ENCODE peak calls at places on chromosome X, in seven cellular contexts. W, O, B, A, N, F and K are unnamed samples.

GRCh38 chrX:39409246-39409917 is 608.1 kb downstream of the MID1IP1 start:
- DNase-seq in A (no peak), W (peak), O (no peak), F (no peak), N (no peak), B (no peak), K (no peak)

GRCh38 chrX:30735839-30736238 is 82.6 kb downstream of the GK start:
- DNase-seq in A (no peak), O (no peak), N (peak), B (peak), W (peak), F (no peak), K (peak)

GRCh38 chrX:51834076-51834475 is 59.3 kb upstream of the MAGED1 start:
- DNase-seq in O (no peak), W (no peak), N (no peak), B (no peak), A (no peak), F (no peak), K (no peak)

GRCh38 chrX:109952050-109952449 is 50.9 kb upstream of the TMEM164 start:
- DNase-seq in F (no peak), B (peak), O (no peak), N (no peak), A (no peak), W (no peak), K (no peak)

GRCh38 chrX:633043-633654 is 2.6 kb downstream of the SHOX start:
- DNase-seq in F (no peak), N (no peak), B (no peak), O (no peak), W (no peak), A (no peak), K (no peak)

GRCh38 chrX:152138388-152138784 is at the start of gene MAGEA10:
- DNase-seq in B (no peak), O (no peak), N (no peak), A (no peak), F (no peak), W (no peak), K (no peak)

GRCh38 chrX:103626855-103627254 is 1.9 kb upstream of the TCEAL1 start:
- DNase-seq in F (no peak), W (peak), N (no peak), A (no peak), B (no peak), O (no peak), K (no peak)

GRCh38 chrX:143642426-143642825 is 6.5 kb upstream of the SLITRK4 start:
- DNase-seq in F (no peak), O (no peak), A (no peak), N (no peak), W (no peak), B (no peak), K (no peak)

GRCh38 chrX:69051901-69052300 is 113.4 kb downstream of the PJA1 start:
- DNase-seq in B (no peak), A (no peak), W (no peak), F (no peak), O (no peak), N (no peak), K (no peak)

GRCh38 chrX:105999294-105999693 is 39.2 kb downstream of the SERPINA7 start:
- DNase-seq in O (no peak), A (no peak), F (no peak), B (no peak), W (no peak), N (no peak), K (no peak)

GRCh38 chrX:103330601-103331397 is 760 bp downstream of the TCEAL7 start:
- DNase-seq in A (no peak), W (peak), N (no peak), F (no peak), O (no peak), B (peak), K (no peak)

GRCh38 chrX:21873063-21873785 is 17.4 kb downstream of the YY2 start:
- DNase-seq in W (peak), F (no peak), O (no peak), B (peak), N (no peak), A (no peak), K (no peak)

GRCh38 chrX:44871114-44871645 is 1.8 kb upstream of the KDM6A start:
- DNase-seq in B (peak), N (peak), O (no peak), F (peak), W (no peak), A (no peak), K (no peak)

GRCh38 chrX:10111364-10112148 is 45.2 kb upstream of the CLCN4 start:
- DNase-seq in A (no peak), N (peak), W (peak), O (no peak), F (no peak), B (no peak), K (no peak)

GRCh38 chrX:3550871-3551270 is 162.6 kb downstream of the PRKX start:
- DNase-seq in W (no peak), O (no peak), B (no peak), A (no peak), F (no peak), N (no peak), K (no peak)

GRCh38 chrX:3545901-3546300 is 167.5 kb downstream of the PRKX start:
- DNase-seq in A (no peak), F (no peak), O (no peak), W (no peak), N (no peak), B (no peak), K (no peak)

GRCh38 chrX:3548743-3549441 is 164.6 kb downstream of the PRKX start:
- DNase-seq in B (peak), O (no peak), W (peak), N (peak), F (no peak), A (no peak), K (peak)

GRCh38 chrX:3550160-3550765 is 163.2 kb downstream of the PRKX start:
- DNase-seq in N (peak), A (no peak), B (peak), F (peak), O (no peak), W (no peak), K (no peak)

DNA sequence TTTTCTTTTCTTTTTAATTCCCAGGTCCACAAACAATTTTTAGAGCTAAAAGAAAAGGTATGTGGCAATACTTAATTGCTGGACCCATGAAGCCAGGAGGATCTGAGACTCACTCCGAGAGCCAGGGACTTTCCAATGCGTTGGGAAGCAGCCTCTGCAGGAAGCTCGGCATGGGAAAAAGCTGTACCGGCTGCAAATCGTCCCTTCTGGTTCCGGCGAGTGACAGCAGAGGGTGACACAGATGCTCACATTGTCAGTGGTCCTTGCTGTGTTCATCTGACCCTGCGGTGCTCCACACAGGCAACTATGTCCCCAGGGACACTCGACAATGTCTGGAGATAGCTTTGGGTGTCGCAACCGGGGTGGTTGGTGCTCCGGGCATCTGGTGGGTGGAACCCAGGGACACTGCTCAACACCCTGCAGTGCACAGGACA is 164.0 kb downstream of the PRKX start:
- DNase-seq in O (no peak), W (peak), B (peak), N (peak), A (no peak), F (peak), K (no peak)
- H3K4me3 ChIP-seq in O (peak), W (peak), B (peak), N (no peak), A (peak), F (no peak), K (peak)

GRCh38 chrX:74421181-74422028 is at the start of gene SLC16A2:
- DNase-seq in N (peak), A (peak), F (peak), W (peak), B (peak), O (peak), K (peak)

GRCh38 chrX:74426071-74426470 is 4.8 kb downstream of the SLC16A2 start:
- DNase-seq in A (no peak), F (no peak), B (no peak), O (no peak), N (no peak), W (no peak), K (no peak)

GRCh38 chrX:74422029-74422352 is 698 bp downstream of the SLC16A2 start:
- DNase-seq in A (no peak), O (no peak), F (no peak), W (no peak), N (no peak), B (no peak), K (no peak)

GRCh38 chrX:74422576-74423288 is 1.4 kb downstream of the SLC16A2 start:
- DNase-seq in O (no peak), N (peak), F (peak), A (peak), W (peak), B (peak), K (peak)

DNA sequence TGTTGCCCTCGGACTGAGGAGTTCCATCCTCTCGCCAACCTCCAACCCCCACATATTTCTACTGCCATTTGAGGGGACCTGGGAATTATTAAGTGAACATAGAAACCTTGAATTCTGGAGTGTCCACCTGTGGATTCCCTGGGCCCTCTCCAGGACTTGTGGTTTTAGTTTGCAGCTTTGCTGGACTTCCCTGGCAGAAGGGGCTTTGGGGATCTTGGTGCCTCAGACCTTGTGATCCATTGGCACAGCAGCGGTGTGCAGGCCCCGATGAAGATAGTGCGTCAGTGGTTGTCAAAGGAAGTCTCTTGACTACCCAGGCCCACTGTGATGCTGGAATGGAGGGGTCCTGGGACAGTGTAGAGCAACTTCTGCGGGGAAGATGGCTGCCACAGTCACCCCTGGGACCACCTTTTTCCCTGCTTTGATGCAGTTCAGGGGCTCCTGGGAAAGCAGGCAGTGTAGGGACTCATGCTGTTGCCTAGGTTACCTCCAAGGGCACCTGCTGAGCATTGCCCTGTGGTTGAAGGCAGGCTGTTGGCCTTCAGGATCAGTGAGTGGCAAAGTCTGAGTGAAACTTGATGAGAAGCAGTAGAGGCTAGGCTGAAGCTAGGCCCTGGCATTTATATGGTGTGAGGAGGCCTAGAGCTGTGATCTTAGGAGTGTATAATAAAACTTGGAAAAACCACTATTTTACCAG is 2.1 kb downstream of the SLC16A2 start:
- DNase-seq in F (peak), A (no peak), B (no peak), O (no peak), W (no peak), N (peak), K (no peak)
- TF ChIP-seq CTCF in F (no peak), A (no peak), B (no peak), O (no peak), W (no peak), N (no peak), K (no peak)

GRCh38 chrX:150531467-150531866 is 37.0 kb upstream of the MTM1 start:
- DNase-seq in A (no peak), W (no peak), O (no peak), N (no peak), B (no peak), F (no peak), K (no peak)
- H3K4me3 ChIP-seq in A (no peak), W (no peak), O (no peak), N (no peak), B (no peak), F (no peak), K (no peak)

DNA sequence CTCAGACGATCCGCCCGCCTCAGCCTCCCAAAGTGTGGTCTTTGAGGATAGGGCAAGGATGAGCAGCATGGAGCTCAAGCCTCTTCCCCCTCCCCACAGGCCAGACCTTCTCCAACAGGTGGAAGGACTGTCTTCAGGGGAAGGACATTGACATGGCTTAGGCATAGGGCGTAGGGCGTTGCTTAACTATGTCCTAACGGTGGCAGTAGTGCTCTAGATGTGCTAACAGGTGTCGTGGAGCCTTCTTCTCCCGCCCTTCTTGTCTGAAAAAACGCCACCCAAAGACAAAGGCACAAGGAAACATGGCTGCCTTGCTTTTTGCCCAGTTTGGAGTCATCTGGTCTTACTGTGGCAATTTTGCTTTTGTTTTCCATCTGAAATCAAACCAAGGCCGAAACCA is 219.8 kb downstream of the OR13H1 start:
- DNase-seq in O (no peak), N (peak), A (peak), B (peak), W (peak), F (peak), K (peak)
- TF ChIP-seq CTCF in O (no peak), N (peak), A (no peak), B (peak), W (peak), F (no peak), K (peak)

GRCh38 chrX:134545524-134545923 is 85.6 kb downstream of the HPRT1 start:
- DNase-seq in N (no peak), W (no peak), A (no peak), B (no peak), O (no peak), F (no peak), K (no peak)

GRCh38 chrX:134546187-134546586 is 86.2 kb downstream of the HPRT1 start:
- DNase-seq in B (no peak), A (no peak), O (no peak), N (no peak), W (no peak), F (no peak), K (no peak)

GRCh38 chrX:134544189-134544588 is 84.2 kb downstream of the HPRT1 start:
- DNase-seq in F (no peak), N (no peak), B (no peak), W (no peak), A (no peak), O (no peak), K (no peak)

GRCh38 chrX:134543201-134543797 is 83.3 kb downstream of the HPRT1 start:
- DNase-seq in A (no peak), N (no peak), O (no peak), B (no peak), F (no peak), W (no peak), K (no peak)

GRCh38 chrX:134544614-134545255 is 84.8 kb downstream of the HPRT1 start:
- DNase-seq in W (no peak), N (peak), A (no peak), O (no peak), B (no peak), F (peak), K (no peak)
- H3K4me3 ChIP-seq in W (no peak), N (no peak), A (peak), O (no peak), B (no peak), F (no peak), K (no peak)

DNA sequence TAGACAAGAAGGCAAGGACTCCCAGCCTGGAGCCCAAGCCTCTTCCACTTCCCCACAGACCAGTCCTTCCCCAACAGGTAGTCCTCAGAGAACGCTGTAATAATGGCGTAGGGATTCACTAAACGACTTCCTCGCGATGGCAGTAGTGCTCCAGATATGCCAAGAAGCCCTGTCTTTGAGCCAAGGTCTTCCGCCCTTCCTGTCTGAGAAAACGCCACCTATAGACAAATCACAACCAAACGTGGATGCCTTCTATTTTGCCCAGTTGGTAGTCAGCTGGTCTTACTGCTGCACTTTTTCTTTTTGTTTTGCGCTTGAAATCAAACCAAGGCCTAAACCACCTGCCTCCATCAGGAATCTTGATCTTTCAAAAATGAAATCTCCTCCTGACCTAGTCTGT is 203.3 kb downstream of the OR13H1 start:
- DNase-seq in B (peak), O (no peak), A (peak), F (peak), N (peak), W (peak), K (peak)
- TF ChIP-seq CTCF in B (peak), O (no peak), A (no peak), F (no peak), N (peak), W (peak), K (peak)

GRCh38 chrX:48927736-48928382 is 9.0 kb upstream of the PIM2 start:
- DNase-seq in F (no peak), W (no peak), O (no peak), N (no peak), A (no peak), B (no peak), K (no peak)
- H3K4me3 ChIP-seq in F (no peak), W (no peak), O (no peak), N (no peak), A (no peak), B (no peak), K (no peak)

DNA sequence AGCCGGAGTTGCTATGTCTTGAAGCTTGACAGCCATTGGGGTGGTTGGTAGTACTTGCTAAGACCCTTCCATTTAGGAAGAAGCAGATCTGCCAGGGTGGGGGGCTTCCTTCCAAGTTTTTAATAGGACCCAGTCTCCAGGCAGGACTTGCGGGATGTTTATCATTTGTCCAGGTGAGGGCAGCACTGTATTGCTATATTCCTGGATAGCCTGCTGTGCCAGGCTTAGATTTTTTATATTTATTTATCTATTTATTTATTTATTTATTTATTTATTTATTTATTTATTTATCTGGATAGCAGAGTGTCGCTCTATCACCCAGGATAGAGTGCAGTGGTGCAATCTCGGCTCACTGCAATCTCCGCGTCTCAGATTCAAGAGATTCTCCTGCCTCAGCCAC is 87.4 kb upstream of the CT45A1 start:
- DNase-seq in B (peak), O (no peak), W (no peak), F (no peak), N (no peak), A (no peak), K (no peak)
- TF ChIP-seq CTCF in B (no peak), O (peak), W (peak), F (no peak), N (no peak), A (no peak), K (peak)

GRCh38 chrX:16868920-16869319 is 1.2 kb downstream of the RBBP7 start:
- DNase-seq in O (no peak), A (no peak), B (no peak), N (no peak), W (no peak), F (no peak), K (no peak)
- H3K4me3 ChIP-seq in O (peak), A (peak), B (peak), N (no peak), W (peak), F (peak), K (peak)

GRCh38 chrX:19672211-19672814 is 157.0 kb upstream of the MAP3K15 start:
- DNase-seq in W (no peak), A (no peak), N (no peak), B (no peak), O (no peak), F (no peak), K (no peak)

GRCh38 chrX:19673334-19674040 is 158.2 kb upstream of the MAP3K15 start:
- DNase-seq in O (peak), W (peak), N (peak), B (peak), A (peak), F (peak), K (peak)

GRCh38 chrX:19674041-19674769 is 158.9 kb upstream of the MAP3K15 start:
- DNase-seq in O (no peak), A (no peak), B (no peak), W (no peak), F (no peak), N (no peak), K (no peak)

GRCh38 chrX:19670321-19670750 is 155.0 kb upstream of the MAP3K15 start:
- DNase-seq in N (no peak), A (no peak), O (no peak), B (peak), W (peak), F (no peak), K (no peak)

DNA sequence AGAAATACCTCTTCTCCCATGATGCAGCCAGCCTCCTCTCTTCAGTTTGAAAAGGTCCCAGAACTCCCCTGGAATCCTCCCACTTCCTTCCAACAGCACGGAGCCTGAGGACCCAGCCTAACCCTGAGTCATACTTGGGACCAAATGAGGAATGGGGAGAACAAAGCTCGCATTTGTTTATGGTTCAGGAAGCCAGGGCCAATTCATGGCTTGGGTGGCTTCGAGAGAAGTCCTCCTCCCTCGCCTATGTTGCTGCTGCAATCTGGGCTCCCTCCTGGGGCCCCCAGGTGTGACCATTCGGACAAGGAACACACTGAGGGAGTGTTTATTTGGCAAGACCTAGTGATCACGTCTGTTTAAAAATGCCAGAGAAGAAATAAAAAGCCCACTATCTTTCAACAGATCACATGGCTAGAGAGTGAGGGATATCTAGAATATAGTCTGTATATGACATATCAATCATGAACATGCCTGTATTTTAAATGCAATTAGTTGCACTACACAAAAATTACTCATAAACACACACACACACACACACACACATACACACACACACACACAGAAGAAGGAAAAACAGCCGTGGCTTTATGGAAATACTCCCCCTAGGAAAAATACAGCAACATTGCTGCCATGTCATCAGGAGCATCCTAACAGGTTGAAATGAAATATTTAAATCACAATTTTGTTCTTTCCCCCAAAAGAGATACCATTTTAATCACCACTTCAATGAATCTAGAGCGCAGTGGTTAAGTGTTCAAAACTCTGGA is 155.7 kb upstream of the MAP3K15 start:
- DNase-seq in A (no peak), W (peak), F (no peak), O (no peak), N (no peak), B (peak), K (no peak)
- TF ChIP-seq CTCF in A (no peak), W (peak), F (no peak), O (no peak), N (no peak), B (no peak), K (no peak)